ENCODE peak calls at places on chromosomes 2 and 18, in eight cellular contexts. R is NCI-H1436, L is activated T-helper 1 cell treated with Interleukin-2 at 50 U/mL for 16 hours, E is GM04504, A is GM12865, J is KBM-7, V is SJSA1, M is nucleus accumbens. X is an unnamed sample.

GRCh38 chr2:25373269-25373981 is 31.7 kb upstream of the DNMT3A start:
- DNase-seq in R (peak), L (no peak), E (no peak), A (no peak), J (no peak), V (peak), M (no peak), X (no peak)

GRCh38 chr2:60116167-60116870 is 437.1 kb downstream of the BCL11A start:
- DNase-seq in R (no peak), L (no peak), E (no peak), A (no peak), J (peak), V (no peak), M (no peak), X (no peak)

GRCh38 chr2:229868794-229869193 is 53.0 kb downstream of the TRIP12 start:
- DNase-seq in R (no peak), L (no peak), E (no peak), A (no peak), J (no peak), V (no peak), M (no peak), X (no peak)

GRCh38 chr2:176187306-176188217 is 906 bp upstream of the HOXD1 start:
- DNase-seq in R (peak), L (no peak), E (no peak), A (no peak), J (no peak), V (no peak), M (no peak), X (no peak)

GRCh38 chr18:12543697-12544096 is 114.2 kb downstream of the SPIRE1 start:
- DNase-seq in R (no peak), L (no peak), E (no peak), A (no peak), J (no peak), V (no peak), M (no peak), X (no peak)

GRCh38 chr2:159715451-159715850 is 3.1 kb downstream of the MARCHF7 start:
- DNase-seq in R (no peak), L (no peak), E (no peak), A (no peak), J (no peak), V (no peak), M (no peak), X (no peak)

GRCh38 chr2:183105402-183106134 is 18.7 kb upstream of the NUP35 start:
- DNase-seq in R (no peak), L (no peak), E (peak), A (no peak), J (no peak), V (no peak), M (no peak), X (no peak)

GRCh38 chr2:237600205-237600846 is 9.8 kb upstream of the RAB17 start:
- DNase-seq in R (no peak), L (no peak), E (peak), A (no peak), J (peak), V (no peak), M (no peak), X (peak)

GRCh38 chr2:149658553-149658952 is 71.0 kb upstream of the MMADHC start:
- DNase-seq in R (no peak), L (no peak), E (no peak), A (no peak), J (no peak), V (no peak), M (no peak), X (no peak)

GRCh38 chr2:185835974-185836373 is 97.4 kb downstream of the FSIP2 start:
- DNase-seq in R (no peak), L (no peak), E (no peak), A (no peak), J (peak), V (no peak), M (no peak), X (no peak)

GRCh38 chr2:111930875-111931274 is 32.5 kb downstream of the MERTK start:
- DNase-seq in R (no peak), L (no peak), E (peak), A (peak), J (no peak), V (no peak), M (no peak), X (no peak)

GRCh38 chr2:204967199-204967995 is 422.1 kb downstream of the PARD3B start:
- DNase-seq in R (no peak), L (peak), E (no peak), A (peak), J (no peak), V (no peak), M (no peak), X (no peak)

GRCh38 chr2:149307014-149307413 is 23.4 kb upstream of the LYPD6 start:
- DNase-seq in R (no peak), L (no peak), E (no peak), A (no peak), J (no peak), V (no peak), M (no peak), X (no peak)

GRCh38 chr2:203982276-203982675 is 45.7 kb downstream of the ICOS start:
- DNase-seq in R (no peak), L (no peak), E (no peak), A (no peak), J (no peak), V (no peak), M (no peak), X (no peak)

GRCh38 chr18:49183921-49184320 is 233.2 kb upstream of the SMAD7 start:
- DNase-seq in R (no peak), L (no peak), E (no peak), A (no peak), J (no peak), V (peak), M (no peak), X (no peak)

GRCh38 chr2:240568678-240569522 is 616 bp downstream of the RNPEPL1 start:
- DNase-seq in R (peak), L (peak), E (no peak), A (peak), J (peak), V (peak), M (peak), X (no peak)

GRCh38 chr2:235433860-235434259 is 60.0 kb upstream of the AGAP1 start:
- DNase-seq in R (no peak), L (no peak), E (peak), A (no peak), J (peak), V (no peak), M (no peak), X (no peak)

GRCh38 chr18:58638446-58638845 is 9.6 kb upstream of the ALPK2 start:
- DNase-seq in R (no peak), L (no peak), E (no peak), A (peak), J (peak), V (no peak), M (no peak), X (no peak)

GRCh38 chr2:135037831-135038230 is 9.4 kb downstream of the MAP3K19 start:
- DNase-seq in R (no peak), L (no peak), E (no peak), A (no peak), J (no peak), V (peak), M (no peak), X (no peak)

GRCh38 chr2:55441280-55441892 is 21.7 kb upstream of the CCDC88A start:
- DNase-seq in R (no peak), L (no peak), E (no peak), A (no peak), J (no peak), V (no peak), M (no peak), X (no peak)

GRCh38 chr2:181058378-181059269 is 78.2 kb downstream of the UBE2E3 start:
- DNase-seq in R (no peak), L (no peak), E (no peak), A (peak), J (peak), V (peak), M (no peak), X (no peak)

GRCh38 chr2:45675130-45675812 is 23.8 kb downstream of the PRKCE start:
- DNase-seq in R (peak), L (no peak), E (no peak), A (no peak), J (no peak), V (no peak), M (no peak), X (no peak)

GRCh38 chr2:180413331-180413730 is 406.2 kb upstream of the CWC22 start:
- DNase-seq in R (no peak), L (no peak), E (no peak), A (no peak), J (no peak), V (no peak), M (no peak), X (no peak)

GRCh38 chr2:204503869-204504268 is 41.4 kb upstream of the PARD3B start:
- DNase-seq in R (no peak), L (no peak), E (no peak), A (no peak), J (no peak), V (no peak), M (no peak), X (no peak)

GRCh38 chr2:121944072-121944829 is 188.8 kb downstream of the TSN start:
- DNase-seq in R (no peak), L (no peak), E (peak), A (no peak), J (peak), V (no peak), M (peak), X (peak)

GRCh38 chr2:42954227-42954962 is 162.0 kb upstream of the HAAO start:
- DNase-seq in R (no peak), L (no peak), E (no peak), A (no peak), J (no peak), V (no peak), M (no peak), X (no peak)

GRCh38 chr2:100642425-100642824 is 79.6 kb downstream of the PDCL3 start:
- DNase-seq in R (no peak), L (no peak), E (no peak), A (no peak), J (no peak), V (no peak), M (no peak), X (no peak)

GRCh38 chr2:84959494-84960156 is 11.3 kb upstream of the KCMF1 start:
- DNase-seq in R (no peak), L (no peak), E (no peak), A (no peak), J (no peak), V (peak), M (no peak), X (no peak)

GRCh38 chr18:62523255-62523588 is 397 bp downstream of the ZCCHC2 start:
- DNase-seq in R (peak), L (no peak), E (no peak), A (no peak), J (no peak), V (no peak), M (no peak), X (no peak)

GRCh38 chr2:179837408-179837807 is 24.0 kb downstream of the ZNF385B start:
- DNase-seq in R (no peak), L (no peak), E (no peak), A (no peak), J (no peak), V (no peak), M (no peak), X (peak)

GRCh38 chr2:41038408-41038807 is 586.5 kb upstream of the SLC8A1 start:
- DNase-seq in R (no peak), L (no peak), E (no peak), A (no peak), J (no peak), V (no peak), M (no peak), X (peak)

GRCh38 chr18:24875286-24875685 is 414.8 kb downstream of the HRH4 start:
- DNase-seq in R (no peak), L (no peak), E (no peak), A (no peak), J (no peak), V (no peak), M (no peak), X (no peak)

GRCh38 chr2:145652992-145653545 is 1133.2 kb upstream of the ZEB2 start:
- DNase-seq in R (no peak), L (no peak), E (peak), A (no peak), J (no peak), V (no peak), M (no peak), X (peak)

GRCh38 chr2:61452392-61452791 is 18.5 kb downstream of the USP34 start:
- DNase-seq in R (no peak), L (no peak), E (no peak), A (no peak), J (no peak), V (no peak), M (no peak), X (no peak)

X was measured in AG04449.